ENCODE peak calls at places on chromosome 15, in seven cellular contexts. C is stromal cell of bone marrow; L is IMR-90; M is HFF-Myc; F is central memory CD8-positive, alpha-beta T cell; H is H9; R is Panc1. D is an unnamed sample.
A peak's percentile ranks its signal among the peaks of the same experiment; 100 is the strongest.

GRCh38 chr15:96158938-96159337 is 171.6 kb upstream of the NR2F2 start:
- DNase-seq in C (no peak), L (no peak), M (peak; percentile 7), F (no peak), H (no peak), R (no peak), D (no peak)

GRCh38 chr15:71353171-71353570 is 237.9 kb downstream of the THSD4 start:
- DNase-seq in C (no peak), L (no peak), M (no peak), F (no peak), H (no peak), R (no peak), D (no peak)

GRCh38 chr15:73052679-73053397 is 575 bp downstream of the NEO1 start:
- DNase-seq in C (peak; percentile 5), L (peak; percentile 38), M (no peak), F (no peak), H (peak; percentile 56), R (no peak), D (no peak)

GRCh38 chr15:63198752-63199250 is 9.4 kb downstream of the RAB8B start:
- DNase-seq in C (no peak), L (peak; percentile 69), M (no peak), F (no peak), H (no peak), R (no peak), D (no peak)

GRCh38 chr15:74847462-74847861 is 4.5 kb upstream of the ULK3 start:
- DNase-seq in C (no peak), L (no peak), M (no peak), F (no peak), H (no peak), R (no peak), D (no peak)

GRCh38 chr15:92005154-92005553 is 151.6 kb downstream of the SLCO3A1 start:
- DNase-seq in C (no peak), L (no peak), M (no peak), F (no peak), H (no peak), R (no peak), D (no peak)

GRCh38 chr15:69316281-69316680 is 17.6 kb downstream of the PAQR5 start:
- DNase-seq in C (no peak), L (no peak), M (no peak), F (no peak), H (no peak), R (no peak), D (no peak)

GRCh38 chr15:55434989-55435825 is 26.9 kb downstream of the PIERCE2 start:
- DNase-seq in C (peak; percentile 41), L (peak; percentile 64), M (peak; percentile 31), F (no peak), H (no peak), R (peak; percentile 42), D (peak; percentile 70)

GRCh38 chr15:64464271-64465005 is 4.1 kb downstream of the ZNF609 start:
- DNase-seq in C (peak; percentile 45), L (peak; percentile 56), M (no peak), F (no peak), H (no peak), R (no peak), D (no peak)

GRCh38 chr15:100940785-100941379 is 21.7 kb downstream of the LRRK1 start:
- DNase-seq in C (no peak), L (no peak), M (no peak), F (no peak), H (no peak), R (no peak), D (no peak)

GRCh38 chr15:96337991-96338771 is 7.7 kb downstream of the NR2F2 start:
- DNase-seq in C (no peak), L (no peak), M (no peak), F (no peak), H (no peak), R (no peak), D (no peak)

GRCh38 chr15:33825453-33825852 is 142.8 kb upstream of the CHRM5 start:
- DNase-seq in C (no peak), L (no peak), M (no peak), F (no peak), H (no peak), R (no peak), D (no peak)

GRCh38 chr15:32888221-32888761 is 170.5 kb downstream of the GREM1 start:
- DNase-seq in C (no peak), L (peak; percentile 38), M (peak; percentile 61), F (no peak), H (no peak), R (no peak), D (no peak)

GRCh38 chr15:101124731-101125558 is 126.9 kb downstream of the CHSY1 start:
- DNase-seq in C (peak; percentile 84), L (peak; percentile 99), M (no peak), F (no peak), H (no peak), R (no peak), D (peak; percentile 84)

GRCh38 chr15:68235022-68235421 is 5.5 kb upstream of the CLN6 start:
- DNase-seq in C (no peak), L (no peak), M (no peak), F (no peak), H (no peak), R (no peak), D (no peak)

GRCh38 chr15:87874896-87875661 is 381.5 kb downstream of the NTRK3 start:
- DNase-seq in C (no peak), L (peak; percentile 65), M (no peak), F (no peak), H (peak; percentile 52), R (no peak), D (no peak)

GRCh38 chr15:93706881-93707280 is 524.5 kb upstream of the MCTP2 start:
- DNase-seq in C (no peak), L (no peak), M (no peak), F (no peak), H (no peak), R (no peak), D (no peak)

GRCh38 chr15:22963546-22964125 is 16.5 kb downstream of the CYFIP1 start:
- DNase-seq in C (no peak), L (peak; percentile 44), M (no peak), F (no peak), H (no peak), R (no peak), D (no peak)

GRCh38 chr15:77521206-77521605 is 100.5 kb downstream of the HMG20A start:
- DNase-seq in C (no peak), L (no peak), M (no peak), F (no peak), H (no peak), R (no peak), D (no peak)

GRCh38 chr15:98924311-98925049 is 83.1 kb downstream of the PGPEP1L start:
- DNase-seq in C (no peak), L (no peak), M (no peak), F (no peak), H (no peak), R (no peak), D (no peak)

GRCh38 chr15:90790561-90790960 is 73.4 kb downstream of the BLM start:
- DNase-seq in C (no peak), L (no peak), M (no peak), F (no peak), H (no peak), R (no peak), D (no peak)

GRCh38 chr15:90471769-90472168 is 58.0 kb upstream of the CRTC3 start:
- DNase-seq in C (no peak), L (no peak), M (no peak), F (no peak), H (peak; percentile 2), R (no peak), D (no peak)

GRCh38 chr15:56428821-56429458 is 36.0 kb downstream of the MNS1 start:
- DNase-seq in C (peak; percentile 26), L (peak; percentile 39), M (peak; percentile 6), F (no peak), H (no peak), R (peak; percentile 20), D (no peak)

GRCh38 chr15:55954862-55955605 is 38.4 kb downstream of the NEDD4 start:
- DNase-seq in C (no peak), L (no peak), M (no peak), F (no peak), H (no peak), R (no peak), D (no peak)

GRCh38 chr15:63107895-63108546 is 13.6 kb upstream of the LACTB start:
- DNase-seq in C (peak; percentile 100), L (peak; percentile 100), M (peak; percentile 99), F (no peak), H (no peak), R (no peak), D (peak; percentile 99)

D was measured in amniotic stem cell.